ENCODE peak calls at places on chromosome 3, in eight cellular contexts. B is lung, J is PC-9, R is A549, L is brain microvascular endothelial cell, N is IMR-90, Q is RWPE2, F is thoracic aorta. Y is an unnamed sample.

GRCh38 chr3:194183271-194183670 is 47.3 kb downstream of the HES1 start:
- DNase-seq in B (no peak), J (no peak), R (no peak), L (no peak), N (no peak), Q (no peak), F (no peak), Y (no peak)

GRCh38 chr3:14223595-14223994 is 45.0 kb downstream of the LSM3 start:
- DNase-seq in B (no peak), J (peak; percentile 77), R (no peak), L (no peak), N (no peak), Q (no peak), F (no peak), Y (no peak)

GRCh38 chr3:33001889-33002288 is 50.4 kb downstream of the CCR4 start:
- DNase-seq in B (no peak), J (no peak), R (no peak), L (no peak), N (no peak), Q (no peak), F (no peak), Y (no peak)

GRCh38 chr3:128544190-128544589 is 51.2 kb upstream of the GATA2 start:
- DNase-seq in B (no peak), J (no peak), R (no peak), L (no peak), N (no peak), Q (no peak), F (no peak), Y (no peak)

GRCh38 chr3:155917781-155918180 is 47.3 kb downstream of the GMPS start:
- DNase-seq in B (no peak), J (no peak), R (no peak), L (no peak), N (peak; percentile 37), Q (no peak), F (no peak), Y (no peak)

GRCh38 chr3:193791041-193792032 is 198.3 kb downstream of the OPA1 start:
- DNase-seq in B (peak; percentile 77), J (peak; percentile 98), R (no peak), L (no peak), N (no peak), Q (no peak), F (no peak), Y (no peak)

GRCh38 chr3:117788086-117788485 is 1078.5 kb downstream of the TUSC7 start:
- DNase-seq in B (peak; percentile 42), J (no peak), R (no peak), L (peak; percentile 56), N (peak; percentile 90), Q (no peak), F (no peak), Y (no peak)

GRCh38 chr3:66693461-66693912 is 192.7 kb upstream of the LRIG1 start:
- DNase-seq in B (no peak), J (no peak), R (no peak), L (peak; percentile 19), N (peak; percentile 43), Q (no peak), F (no peak), Y (no peak)

GRCh38 chr3:170644711-170645110 is 58.8 kb upstream of the SLC7A14 start:
- DNase-seq in B (no peak), J (no peak), R (no peak), L (no peak), N (peak; percentile 15), Q (no peak), F (no peak), Y (no peak)

GRCh38 chr3:50423543-50423942 is 64.2 kb upstream of the TMEM115 start:
- DNase-seq in B (peak; percentile 56), J (no peak), R (no peak), L (no peak), N (no peak), Q (no peak), F (no peak), Y (no peak)

GRCh38 chr3:16280671-16281070 is 15.7 kb downstream of the OXNAD1 start:
- DNase-seq in B (no peak), J (no peak), R (no peak), L (no peak), N (no peak), Q (no peak), F (no peak), Y (no peak)

GRCh38 chr3:29282431-29283296 is 1.8 kb downstream of the RBMS3 start:
- DNase-seq in B (no peak), J (no peak), R (no peak), L (peak; percentile 59), N (peak; percentile 64), Q (no peak), F (no peak), Y (no peak)

GRCh38 chr3:171654809-171655208 is 155.5 kb downstream of the PLD1 start:
- DNase-seq in B (peak; percentile 37), J (no peak), R (no peak), L (no peak), N (peak; percentile 31), Q (no peak), F (peak; percentile 16), Y (peak; percentile 77)

GRCh38 chr3:194253270-194253669 is 97.9 kb downstream of the CPN2 start:
- DNase-seq in B (no peak), J (no peak), R (no peak), L (no peak), N (no peak), Q (no peak), F (no peak), Y (no peak)

GRCh38 chr3:86793786-86794185 is 197.2 kb downstream of the VGLL3 start:
- DNase-seq in B (no peak), J (peak; percentile 79), R (no peak), L (peak; percentile 88), N (peak; percentile 97), Q (no peak), F (no peak), Y (no peak)

GRCh38 chr3:127074900-127075360 is 92.0 kb downstream of the PLXNA1 start:
- DNase-seq in B (no peak), J (peak; percentile 51), R (no peak), L (peak; percentile 80), N (peak; percentile 48), Q (peak; percentile 56), F (no peak), Y (no peak)

GRCh38 chr3:10142707-10143560 is 1.4 kb downstream of the VHL start:
- DNase-seq in B (no peak), J (peak; percentile 43), R (peak; percentile 26), L (no peak), N (no peak), Q (no peak), F (no peak), Y (no peak)

GRCh38 chr3:4474683-4475490 is 7.8 kb upstream of the SUMF1 start:
- DNase-seq in B (peak; percentile 50), J (peak; percentile 70), R (no peak), L (peak; percentile 89), N (peak; percentile 69), Q (no peak), F (peak; percentile 41), Y (peak; percentile 83)

GRCh38 chr3:101117473-101117872 is 124.3 kb upstream of the ABI3BP start:
- DNase-seq in B (no peak), J (no peak), R (no peak), L (no peak), N (no peak), Q (no peak), F (no peak), Y (no peak)
- TF ChIP-seq CTCF in B (no peak), J (no peak), R (no peak), L (no peak), N (no peak), Q (no peak), F (no peak), Y (no peak)

GRCh38 chr3:152251916-152252315 is 16.8 kb upstream of the MBNL1 start:
- DNase-seq in B (no peak), J (no peak), R (no peak), L (no peak), N (no peak), Q (no peak), F (no peak), Y (no peak)
- H3K27ac ChIP-seq in B (no peak overlapping the region), J (no peak overlapping the region), R (no peak overlapping the region), L (no peak overlapping the region), N (no peak overlapping the region), Q (no peak overlapping the region), F (no peak overlapping the region), Y (no peak overlapping the region)

DNA sequence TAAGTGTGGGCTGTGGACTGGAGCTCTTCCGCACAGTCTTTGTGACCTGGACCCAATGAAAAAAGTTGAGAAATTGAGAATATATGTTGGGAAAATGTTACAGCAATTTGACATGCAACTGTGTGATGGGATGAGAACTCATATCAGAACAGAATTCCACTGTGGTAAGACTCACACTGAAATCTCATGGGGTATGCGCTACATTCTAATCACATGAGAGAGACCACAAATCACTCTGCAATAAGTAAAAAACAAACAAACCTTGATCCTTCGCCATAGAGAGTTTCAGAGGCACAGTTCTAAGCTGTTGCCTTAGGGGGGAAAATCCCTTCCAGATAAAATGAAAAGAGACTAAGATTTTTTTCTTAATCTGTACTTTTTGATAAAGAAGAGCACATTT is 37.3 kb downstream of the LMCD1 start:
- DNase-seq in B (no peak), J (no peak), R (no peak), L (peak; percentile 73), N (peak; percentile 92), Q (no peak), F (no peak), Y (no peak)
- TF ChIP-seq CTCF in B (no peak), J (no peak), R (no peak), L (no peak), N (no peak), Q (no peak), F (no peak), Y (no peak)

GRCh38 chr3:161064413-161064812 is 40.7 kb downstream of the B3GALNT1 start:
- DNase-seq in B (no peak), J (no peak), R (no peak), L (no peak), N (no peak), Q (no peak), F (no peak), Y (no peak)
- H3K27ac ChIP-seq in B (no peak overlapping the region), J (no peak overlapping the region), R (no peak overlapping the region), L (no peak overlapping the region), N (no peak overlapping the region), Q (no peak overlapping the region), F (no peak overlapping the region), Y (no peak overlapping the region)

DNA sequence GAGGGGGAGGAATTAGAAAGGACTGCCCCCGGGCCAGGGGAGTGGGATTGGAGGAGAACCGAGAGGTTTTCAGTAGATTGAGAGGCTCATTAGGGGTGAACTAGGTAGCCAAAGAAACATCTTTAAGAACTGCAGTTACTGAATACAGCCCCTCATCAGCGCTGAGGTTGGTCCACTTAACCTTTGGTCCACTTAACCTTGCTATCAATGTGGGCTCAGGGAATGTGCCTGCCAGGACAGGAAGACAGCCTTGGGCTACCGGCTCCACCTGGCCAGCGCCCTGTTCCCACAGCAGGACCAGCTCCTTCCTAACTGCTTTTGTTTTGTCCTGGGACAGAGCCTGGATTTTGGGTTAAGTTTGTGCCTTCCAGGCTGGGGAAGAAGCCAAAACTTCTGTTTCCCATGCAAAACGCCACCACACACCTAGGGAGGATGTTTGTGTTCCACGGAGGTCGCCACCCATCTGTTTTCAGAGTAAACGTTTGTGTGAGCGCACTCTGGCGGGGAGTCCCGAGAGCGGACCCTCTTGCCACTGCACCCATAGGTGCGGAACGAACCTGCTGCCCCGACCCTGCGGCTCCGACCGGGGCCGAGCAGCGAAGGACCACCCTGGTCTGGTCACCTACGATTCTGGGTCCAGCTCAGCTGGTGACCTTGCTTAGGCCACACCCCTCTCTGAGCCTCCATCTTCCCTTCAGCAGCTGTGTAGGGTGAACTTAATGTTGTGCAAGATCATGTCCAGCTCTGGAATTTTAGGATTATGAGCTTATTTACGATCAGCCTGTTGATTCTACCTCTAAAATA is 107.4 kb downstream of the VGLL4 start:
- DNase-seq in B (no peak), J (no peak), R (no peak), L (no peak), N (no peak), Q (no peak), F (no peak), Y (no peak)
- TF ChIP-seq CTCF in B (no peak), J (no peak), R (no peak), L (no peak), N (no peak), Q (no peak), F (no peak), Y (no peak)